ENCODE peak calls at places on chromosomes 3 and 15, in eight cellular contexts. V is stimulated activated CD8-positive, alpha-beta memory T cell treated with anti-CD3 and anti-CD28 coated beads, Interleukin-4, amount 100 ng/mL, for 4 hours; D is NCI-H1417; C is GM20000; K is activated naive CD4-positive, alpha-beta T cell treated with anti-CD3 and anti-CD28 coated beads, Interleukin-2, amount 10 ng/mL, durations not matched to agents 7 days and 5 days; Z is upper lobe of right lung; I is body of pancreas; O is SW480. S is an unnamed sample.

GRCh38 chr3:23865595-23866396 is 51.0 kb downstream of the NKIRAS1 start:
- DNase-seq in C (peak), D (peak), Z (no peak), O (no peak), I (no peak), K (no peak), V (no peak), S (no peak)

GRCh38 chr3:127819656-127820055 is 2.7 kb downstream of the MGLL start:
- DNase-seq in D (no peak), O (no peak), C (no peak), I (no peak), Z (no peak), K (no peak), V (no peak), S (no peak)

GRCh38 chr3:155070932-155071387 is 9.2 kb upstream of the MME start:
- DNase-seq in C (no peak), O (no peak), K (no peak), I (no peak), Z (no peak), D (no peak), V (no peak), S (no peak)

GRCh38 chr3:127815641-127816605 is 6.4 kb downstream of the MGLL start:
- DNase-seq in C (no peak), V (no peak), D (peak), O (no peak), K (no peak), Z (no peak), I (no peak), S (no peak)

GRCh38 chr3:127392146-127392470 is 104.3 kb upstream of the PRR20G start:
- DNase-seq in D (peak), Z (no peak), K (no peak), O (no peak), C (no peak), I (no peak), V (no peak), S (no peak)

GRCh38 chr3:44914936-44915335 is 40.5 kb downstream of the TGM4 start:
- DNase-seq in I (no peak), Z (no peak), D (peak), O (peak), V (no peak), C (no peak), K (no peak), S (no peak)

GRCh38 chr3:41200669-41201021 is 1.3 kb downstream of the CTNNB1 start:
- DNase-seq in C (peak), I (no peak), Z (no peak), V (no peak), K (peak), D (peak), O (peak), S (no peak)

GRCh38 chr15:55283295-55284147 is 6.1 kb downstream of the RAB27A start:
- DNase-seq in V (no peak), I (peak), Z (no peak), C (no peak), D (no peak), O (no peak), K (no peak), S (no peak)

GRCh38 chr15:64888336-64888735 is 23.4 kb upstream of the ANKDD1A start:
- DNase-seq in O (no peak), Z (no peak), D (no peak), V (no peak), C (no peak), I (no peak), K (no peak), S (no peak)

GRCh38 chr15:51132384-51133139 is 37.9 kb upstream of the TNFAIP8L3 start:
- DNase-seq in C (peak), D (peak), I (peak), K (peak), Z (no peak), V (no peak), O (peak), S (no peak)

GRCh38 chr3:172140499-172141391 is 101.4 kb downstream of the FNDC3B start:
- DNase-seq in V (no peak), C (no peak), K (no peak), D (no peak), I (peak), Z (no peak), O (no peak), S (no peak)

GRCh38 chr3:59425942-59426341 is 376.1 kb upstream of the CFAP20DC start:
- DNase-seq in I (no peak), O (no peak), Z (no peak), V (no peak), K (peak), C (peak), D (no peak), S (peak)

GRCh38 chr3:184227481-184227935 is 1.9 kb upstream of the VWA5B2 start:
- DNase-seq in I (peak), Z (no peak), K (peak), D (peak), O (peak), V (peak), C (peak), S (no peak)

GRCh38 chr3:145623349-145623748 is 537.6 kb downstream of the PLOD2 start:
- DNase-seq in Z (no peak), D (no peak), O (no peak), C (no peak), K (no peak), V (no peak), I (no peak), S (no peak)

S was measured in T-cell.